ENCODE peak calls at places on chromosomes 5 and 9, in six cellular contexts. H, W, L, B, T and E are unnamed samples.

GRCh38 chr5:77431286-77431685 is 60.8 kb downstream of the WDR41 start:
- DNase-seq in H (no peak), W (no peak), L (no peak), B (no peak), T (no peak), E (no peak)

GRCh38 chr5:65366655-65367054 is 115.1 kb downstream of the ADAMTS6 start:
- DNase-seq in H (no peak), W (no peak), L (no peak), B (no peak), T (no peak), E (no peak)

GRCh38 chr5:171992305-171992704 is 14.1 kb downstream of the FBXW11 start:
- DNase-seq in H (no peak), W (no peak), L (no peak), B (no peak), T (no peak), E (no peak)

GRCh38 chr5:60594715-60595114 is 105.3 kb downstream of the DEPDC1B start:
- DNase-seq in H (no peak), W (no peak), L (no peak), B (no peak), T (no peak), E (no peak)

GRCh38 chr5:138752341-138752950 is 779 bp upstream of the CTNNA1 start:
- DNase-seq in H (no peak), W (no peak), L (peak), B (peak), T (peak), E (peak)

GRCh38 chr5:75059887-75060286 is 7.5 kb upstream of the GCNT4 start:
- DNase-seq in H (no peak), W (no peak), L (no peak), B (no peak), T (no peak), E (no peak)

GRCh38 chr9:127589955-127590370 is 22.1 kb upstream of the STXBP1 start:
- DNase-seq in H (peak), W (no peak), L (peak), B (peak), T (peak), E (peak)

GRCh38 chr5:164679461-164679860 is 1174.0 kb downstream of the MAT2B start:
- DNase-seq in H (no peak), W (no peak), L (no peak), B (no peak), T (no peak), E (no peak)

GRCh38 chr5:3878267-3878666 is 282.6 kb downstream of the IRX1 start:
- DNase-seq in H (no peak), W (no peak), L (no peak), B (no peak), T (no peak), E (no peak)

GRCh38 chr9:126696764-126697145 is 83.0 kb downstream of the LMX1B start:
- DNase-seq in H (no peak), W (no peak), L (no peak), B (no peak), T (no peak), E (no peak)

GRCh38 chr5:154243736-154244135 is 53.2 kb downstream of the GALNT10 start:
- DNase-seq in H (no peak), W (no peak), L (no peak), B (no peak), T (no peak), E (no peak)

GRCh38 chr5:40367260-40367659 is 312.5 kb upstream of the PTGER4 start:
- DNase-seq in H (no peak), W (no peak), L (no peak), B (no peak), T (no peak), E (peak)

GRCh38 chr5:111158105-111158744 is 66.0 kb upstream of the CAMK4 start:
- DNase-seq in H (peak), W (peak), L (peak), B (peak), T (peak), E (peak)

GRCh38 chr5:145407300-145408047 is 427.7 kb downstream of the PRELID2 start:
- DNase-seq in H (no peak), W (peak), L (no peak), B (no peak), T (no peak), E (no peak)

GRCh38 chr9:121348321-121348720 is 21.7 kb downstream of the STOM start:
- DNase-seq in H (no peak), W (no peak), L (no peak), B (no peak), T (no peak), E (no peak)

GRCh38 chr9:87464110-87464991 is 33.3 kb upstream of the DAPK1 start:
- DNase-seq in H (peak), W (peak), L (no peak), B (no peak), T (no peak), E (no peak)

GRCh38 chr5:23412515-23412914 is 94.9 kb upstream of the PRDM9 start:
- DNase-seq in H (no peak), W (no peak), L (no peak), B (no peak), T (no peak), E (no peak)

GRCh38 chr9:88593537-88594185 is 58.7 kb downstream of the NXNL2 start:
- DNase-seq in H (peak), W (peak), L (peak), B (peak), T (peak), E (peak)

GRCh38 chr5:18114161-18114802 is 480.0 kb downstream of the TAF11L14 start:
- DNase-seq in H (no peak), W (no peak), L (peak), B (no peak), T (no peak), E (peak)

GRCh38 chr9:96187108-96187695 is 114.8 kb downstream of the HSD17B3 start:
- DNase-seq in H (no peak), W (no peak), L (no peak), B (no peak), T (no peak), E (no peak)

GRCh38 chr5:75053286-75054109 is 1.1 kb upstream of the GCNT4 start:
- DNase-seq in H (peak), W (no peak), L (peak), B (no peak), T (peak), E (peak)

GRCh38 chr9:93962561-93963440 is 7.6 kb upstream of the BARX1 start:
- DNase-seq in H (peak), W (peak), L (peak), B (peak), T (peak), E (peak)

GRCh38 chr5:123502120-123502519 is 9.9 kb upstream of the CSNK1G3 start:
- DNase-seq in H (peak), W (no peak), L (no peak), B (no peak), T (no peak), E (no peak)

GRCh38 chr9:106958955-106959657 is 96.1 kb downstream of the ZNF462 start:
- DNase-seq in H (no peak), W (no peak), L (no peak), B (no peak), T (no peak), E (no peak)

GRCh38 chr5:14187660-14188059 is 44.5 kb downstream of the TRIO start:
- DNase-seq in H (peak), W (no peak), L (peak), B (no peak), T (no peak), E (no peak)

GRCh38 chr5:159887050-159887449 is 29.2 kb upstream of the ADRA1B start:
- DNase-seq in H (no peak), W (no peak), L (no peak), B (no peak), T (no peak), E (no peak)

GRCh38 chr5:1012900-1013237 is 4.3 kb downstream of the NKD2 start:
- DNase-seq in H (no peak), W (no peak), L (no peak), B (no peak), T (no peak), E (no peak)

GRCh38 chr5:147373328-147373727 is 136.5 kb downstream of the DPYSL3 start:
- DNase-seq in H (no peak), W (no peak), L (no peak), B (no peak), T (no peak), E (no peak)

GRCh38 chr5:135393691-135394090 is 5.3 kb downstream of the MACROH2A1 start:
- DNase-seq in H (no peak), W (no peak), L (no peak), B (no peak), T (no peak), E (peak)

GRCh38 chr5:142660196-142660595 is 25.7 kb downstream of the FGF1 start:
- DNase-seq in H (no peak), W (no peak), L (no peak), B (no peak), T (no peak), E (no peak)

GRCh38 chr5:107589520-107590193 is 81.1 kb downstream of the EFNA5 start:
- DNase-seq in H (no peak), W (no peak), L (no peak), B (no peak), T (no peak), E (no peak)

GRCh38 chr5:154092356-154092755 is 53.6 kb downstream of the MFAP3 start:
- DNase-seq in H (peak), W (no peak), L (peak), B (no peak), T (no peak), E (no peak)

GRCh38 chr9:976258-976804 is at the start of gene DMRT3:
- DNase-seq in H (no peak), W (no peak), L (no peak), B (no peak), T (no peak), E (peak)

GRCh38 chr5:33834334-33834733 is 57.5 kb downstream of the ADAMTS12 start:
- DNase-seq in H (no peak), W (no peak), L (no peak), B (no peak), T (no peak), E (no peak)

GRCh38 chr9:97907051-97907450 is 15.2 kb downstream of the TRMO start:
- DNase-seq in H (no peak), W (no peak), L (no peak), B (no peak), T (no peak), E (peak)

GRCh38 chr5:67248703-67249589 is 52.3 kb upstream of the CD180 start:
- DNase-seq in H (peak), W (no peak), L (no peak), B (no peak), T (no peak), E (no peak)

GRCh38 chr9:3241290-3241689 is 284.5 kb downstream of the RFX3 start:
- DNase-seq in H (no peak), W (no peak), L (no peak), B (no peak), T (no peak), E (no peak)

GRCh38 chr5:100872409-100873190 is 30.5 kb downstream of the ST8SIA4 start:
- DNase-seq in H (no peak), W (no peak), L (no peak), B (no peak), T (no peak), E (no peak)

GRCh38 chr5:54663876-54664275 is 146.3 kb downstream of the SNX18 start:
- DNase-seq in H (no peak), W (no peak), L (no peak), B (no peak), T (no peak), E (peak)

GRCh38 chr5:32233696-32234447 is 59.8 kb upstream of the GOLPH3 start:
- DNase-seq in H (peak), W (no peak), L (peak), B (no peak), T (peak), E (peak)

DNA sequence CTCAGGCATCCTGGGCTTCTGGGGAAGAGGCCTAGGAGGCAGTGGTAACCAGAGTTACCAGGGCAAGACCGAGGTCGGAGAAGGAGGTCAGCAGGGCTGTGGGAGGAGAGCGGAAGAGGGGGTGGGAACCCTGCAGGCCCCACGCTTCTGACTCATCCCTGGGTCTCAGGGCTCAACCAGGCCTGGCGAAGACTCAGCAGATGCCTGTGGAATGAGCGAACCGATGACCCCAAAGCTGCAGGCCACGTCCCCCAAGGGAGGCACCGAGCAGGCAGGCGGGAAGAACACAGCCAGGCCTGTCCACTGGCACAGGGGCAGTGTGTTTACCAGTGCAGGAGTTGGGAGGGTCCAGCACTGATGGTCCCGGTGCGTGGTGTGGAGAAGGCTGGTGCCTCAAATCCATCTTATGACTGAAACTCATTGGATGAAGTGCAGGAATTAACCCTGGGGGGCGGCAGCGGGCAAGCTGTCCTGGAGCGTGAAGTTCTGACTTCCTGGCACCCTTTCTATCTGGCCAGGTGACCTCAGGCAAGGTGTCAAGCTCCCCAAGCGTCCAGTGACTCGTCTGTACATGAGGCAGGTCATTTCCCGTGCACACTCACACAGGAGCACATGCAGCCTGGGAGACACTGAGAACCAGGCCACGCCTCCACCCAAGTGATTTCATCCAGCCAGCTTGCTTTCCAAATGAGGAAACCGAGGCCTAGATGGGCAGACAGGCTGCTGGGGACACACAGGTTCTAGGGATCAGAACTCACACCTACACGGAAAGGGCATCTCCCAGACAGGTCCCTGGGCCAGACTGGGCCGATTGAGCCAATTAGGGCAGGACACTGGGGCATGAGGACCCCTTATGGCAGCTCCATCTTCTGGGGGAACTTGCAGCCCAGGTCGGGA is 69.1 kb downstream of the ADAMTS2 start:
- DNase-seq in H (no peak), W (no peak), L (no peak), B (peak), T (peak), E (peak)
- TF ChIP-seq POLR2A in H (no peak), W (no peak), L (no peak), B (no peak), T (no peak), E (no peak)

GRCh38 chr5:9056046-9056445 is 489.8 kb downstream of the SEMA5A start:
- DNase-seq in H (no peak), W (no peak), L (no peak), B (no peak), T (no peak), E (no peak)

GRCh38 chr5:9054322-9054721 is 491.6 kb downstream of the SEMA5A start:
- DNase-seq in H (no peak), W (no peak), L (no peak), B (no peak), T (no peak), E (no peak)

GRCh38 chr5:9051779-9052178 is 494.1 kb downstream of the SEMA5A start:
- DNase-seq in H (no peak), W (no peak), L (no peak), B (no peak), T (no peak), E (no peak)

GRCh38 chr5:9054821-9055589 is 490.9 kb downstream of the SEMA5A start:
- DNase-seq in H (no peak), W (no peak), L (no peak), B (no peak), T (no peak), E (no peak)

DNA sequence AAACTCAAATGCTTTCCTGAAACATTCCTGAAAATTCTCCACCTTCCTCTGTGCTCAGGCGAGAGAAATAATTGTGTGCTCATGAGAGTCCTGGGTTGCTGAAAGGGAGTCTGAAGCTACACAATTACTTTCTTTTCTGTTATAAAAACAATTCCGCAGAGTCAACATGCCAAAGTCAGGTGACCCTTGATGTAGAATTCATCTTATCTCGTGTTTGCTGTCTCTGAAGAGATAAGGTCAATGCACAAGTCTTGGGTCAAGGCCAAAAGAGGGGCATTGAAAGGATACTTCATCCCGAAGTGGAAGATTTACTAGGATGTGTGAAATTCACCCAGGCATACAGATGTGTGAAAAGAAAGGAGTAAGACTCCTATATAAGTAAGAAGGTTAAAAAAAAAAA is 493.5 kb downstream of the SEMA5A start:
- DNase-seq in H (no peak), W (no peak), L (no peak), B (no peak), T (no peak), E (no peak)
- TF ChIP-seq MYC in H (no peak), W (no peak), L (no peak), B (no peak), T (no peak), E (no peak)

DNA sequence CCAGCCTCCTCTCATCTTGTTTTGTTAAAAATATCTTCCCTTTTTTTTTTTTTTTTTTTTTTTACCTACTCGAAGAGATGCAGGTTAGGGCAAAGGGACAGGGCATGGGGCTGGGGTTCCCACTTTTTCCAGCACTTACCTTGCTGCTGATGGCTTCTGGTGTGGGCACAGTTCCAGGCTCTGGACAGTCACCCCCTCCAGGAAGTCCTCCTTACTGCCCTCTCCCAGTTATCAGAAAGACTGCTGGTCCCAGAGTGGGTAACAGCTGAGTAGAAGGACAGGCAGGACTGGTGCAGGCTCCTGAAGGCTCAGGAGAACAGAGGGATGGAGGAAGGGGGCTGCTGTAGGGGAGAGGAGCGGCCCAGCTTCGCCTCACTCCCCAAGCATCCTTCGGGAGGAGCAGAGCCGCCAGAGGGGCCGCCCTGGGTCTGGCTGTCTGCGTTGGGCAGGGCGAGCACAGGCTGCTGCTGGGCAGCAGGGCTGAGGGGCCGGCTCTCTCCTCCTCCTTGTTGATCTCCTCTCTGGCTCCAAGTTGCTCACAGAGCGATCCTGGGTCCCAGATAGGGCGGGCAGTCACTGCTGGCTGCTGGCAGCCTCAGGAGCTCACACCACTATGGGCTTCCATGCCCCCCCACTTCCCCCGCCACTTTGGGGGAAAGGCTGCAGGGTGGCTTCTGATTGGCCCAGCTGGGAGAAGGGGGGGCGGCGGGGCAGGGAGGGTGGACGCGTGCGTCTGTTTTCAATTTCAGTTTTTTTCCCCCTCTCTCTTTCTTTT is at the start of gene PDGFRB:
- DNase-seq in H (peak), W (no peak), L (no peak), B (peak), T (no peak), E (no peak)
- TF ChIP-seq POLR2A in H (no peak), W (no peak), L (no peak), B (no peak), T (no peak), E (no peak)

GRCh38 chr9:136570916-136571315 is 25.1 kb upstream of the NOTCH1 start:
- DNase-seq in H (no peak), W (no peak), L (no peak), B (no peak), T (no peak), E (no peak)

GRCh38 chr9:136570191-136570845 is 24.5 kb upstream of the NOTCH1 start:
- DNase-seq in H (no peak), W (no peak), L (no peak), B (no peak), T (no peak), E (no peak)

GRCh38 chr9:136572596-136573313 is 26.9 kb upstream of the NOTCH1 start:
- DNase-seq in H (no peak), W (no peak), L (no peak), B (no peak), T (no peak), E (no peak)

GRCh38 chr9:136571525-136571924 is 25.7 kb upstream of the NOTCH1 start:
- DNase-seq in H (no peak), W (no peak), L (no peak), B (no peak), T (no peak), E (no peak)

DNA sequence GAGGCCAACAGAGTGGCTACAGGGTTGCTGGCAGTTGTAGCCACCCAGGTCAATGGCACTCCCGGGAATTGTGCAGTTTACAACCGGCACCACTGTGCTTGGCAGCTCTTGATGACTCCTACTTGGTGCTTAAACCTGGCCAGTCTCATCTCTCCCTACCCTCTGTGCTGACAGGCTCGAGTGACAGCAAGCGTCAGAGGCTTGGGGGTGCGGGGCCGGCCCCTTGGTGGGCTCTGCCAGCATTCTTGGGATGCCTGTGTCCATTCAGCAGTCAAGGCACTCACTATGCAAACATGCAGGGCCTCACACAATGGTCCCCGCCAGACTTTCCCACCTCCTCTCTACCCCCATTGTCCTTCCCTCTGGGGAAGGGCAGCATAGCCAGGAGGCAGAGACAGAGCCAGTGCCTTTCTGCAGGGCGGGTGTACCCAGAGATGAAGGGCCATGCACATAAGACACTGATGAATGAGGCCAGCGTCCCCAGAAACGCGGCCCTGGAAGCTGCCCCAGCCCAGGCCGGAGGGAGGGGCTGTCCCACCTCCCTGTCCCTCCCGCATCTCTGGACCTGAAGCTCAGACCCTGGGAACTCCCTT is 26.3 kb upstream of the NOTCH1 start:
- DNase-seq in H (no peak), W (no peak), L (peak), B (no peak), T (peak), E (no peak)
- TF ChIP-seq MYC in H (no peak), W (no peak), L (no peak), B (no peak), T (no peak), E (no peak)